ENCODE peak calls at places on chromosome 3, in four cellular contexts. T is H7; A is upper lobe of right lung; K is activated T-cell treated with anti-CD3 and anti-CD28 coated beads, Interleukin-2, amount 50 U/mL, for 24 hours. G is an unnamed sample.

GRCh38 chr3:104594491-104594890 is 772.2 kb upstream of the ALCAM start:
- DNase-seq in K (no peak), A (no peak), T (no peak), G (no peak)

GRCh38 chr3:16728762-16729745 is 123.8 kb upstream of the DAZL start:
- DNase-seq in T (no peak), K (no peak), A (no peak), G (no peak)

GRCh38 chr3:29642393-29643033 is 361.6 kb downstream of the RBMS3 start:
- DNase-seq in K (no peak), T (no peak), A (peak), G (no peak)

GRCh38 chr3:47715928-47716327 is 65.8 kb downstream of the SMARCC1 start:
- DNase-seq in A (no peak), K (no peak), T (no peak), G (no peak)

GRCh38 chr3:32334675-32335074 is 57.0 kb upstream of the CMTM7 start:
- DNase-seq in K (peak), T (peak), A (no peak), G (no peak)

GRCh38 chr3:111315911-111316310 is 226.1 kb upstream of the CD96 start:
- DNase-seq in K (no peak), A (no peak), T (no peak), G (no peak)

GRCh38 chr3:34683851-34684250 is 885.4 kb downstream of the PDCD6IP start:
- DNase-seq in T (no peak), A (peak), K (peak), G (peak)

GRCh38 chr3:32310336-32310735 is 71.9 kb downstream of the CMTM8 start:
- DNase-seq in T (no peak), K (no peak), A (no peak), G (no peak)

GRCh38 chr3:184765730-184766074 is 46.3 kb upstream of the VPS8 start:
- DNase-seq in A (no peak), T (no peak), K (no peak), G (no peak)

GRCh38 chr3:186425788-186426730 is 64.0 kb upstream of the DGKG start:
- DNase-seq in A (no peak), K (no peak), T (peak), G (no peak)

GRCh38 chr3:4750306-4751056 is 228.8 kb upstream of the BHLHE40 start:
- DNase-seq in A (no peak), K (no peak), T (peak), G (no peak)

GRCh38 chr3:58532794-58533220 is 4.2 kb downstream of the ACOX2 start:
- DNase-seq in T (peak), K (peak), A (peak), G (peak)

GRCh38 chr3:104291878-104292277 is 1074.8 kb upstream of the ALCAM start:
- DNase-seq in T (no peak), A (no peak), K (no peak), G (no peak)

GRCh38 chr3:4271834-4272233 is 31.3 kb upstream of the SETMAR start:
- DNase-seq in T (peak), K (no peak), A (no peak), G (no peak)

GRCh38 chr3:15744176-15744575 is 53.6 kb downstream of the ANKRD28 start:
- DNase-seq in A (no peak), K (no peak), T (no peak), G (no peak)

GRCh38 chr3:58422756-58423324 is 10.8 kb downstream of the PDHB start:
- DNase-seq in K (no peak), A (no peak), T (peak), G (no peak)

GRCh38 chr3:46928297-46928696 is 48.2 kb downstream of the CCDC12 start:
- DNase-seq in T (no peak), K (no peak), A (no peak), G (no peak)

GRCh38 chr3:188407158-188407880 is 253.4 kb downstream of the LPP start:
- DNase-seq in A (no peak), K (no peak), T (no peak), G (no peak)

GRCh38 chr3:45644467-45645201 is 44.6 kb upstream of the SACM1L start:
- DNase-seq in T (no peak), K (no peak), A (no peak), G (no peak)

GRCh38 chr3:118943597-118943996 is 91.0 kb downstream of the IGSF11 start:
- DNase-seq in T (no peak), A (no peak), K (no peak), G (no peak)

GRCh38 chr3:126350502-126351085 is 6.6 kb downstream of the KLF15 start:
- DNase-seq in K (no peak), A (peak), T (no peak), G (peak)

GRCh38 chr3:25584011-25584789 is 80.5 kb downstream of the TOP2B start:
- DNase-seq in T (no peak), A (no peak), K (no peak), G (peak)

GRCh38 chr3:180617049-180617448 is 15.1 kb downstream of the TTC14 start:
- DNase-seq in K (no peak), T (no peak), A (no peak), G (no peak)

GRCh38 chr3:197001972-197002700 is 27.5 kb downstream of the MELTF start:
- DNase-seq in A (peak), T (peak), K (peak), G (no peak)

GRCh38 chr3:182357928-182358327 is 435.4 kb upstream of the ATP11B start:
- DNase-seq in T (no peak), K (no peak), A (no peak), G (no peak)

GRCh38 chr3:136990826-136991225 is 33.0 kb downstream of the IL20RB start:
- DNase-seq in A (no peak), K (no peak), T (no peak), G (no peak)

GRCh38 chr3:97559398-97559797 is 205.2 kb upstream of the ARL6 start:
- DNase-seq in A (no peak), T (no peak), K (no peak), G (no peak)

GRCh38 chr3:22685598-22685997 is 517.5 kb upstream of the UBE2E2 start:
- DNase-seq in T (peak), A (no peak), K (no peak), G (no peak)

GRCh38 chr3:34140606-34141005 is 342.2 kb downstream of the PDCD6IP start:
- DNase-seq in A (no peak), T (no peak), K (no peak), G (no peak)

GRCh38 chr3:51934991-51935885 is 6.5 kb downstream of the RRP9 start:
- DNase-seq in K (no peak), A (peak), T (peak), G (no peak)

GRCh38 chr3:151709847-151710246 is 23.9 kb upstream of the AADACL2 start:
- DNase-seq in A (no peak), T (no peak), K (no peak), G (no peak)

G was measured in cardiac septum.